ENCODE peak calls at places on chromosomes 2 and 18, in four cellular contexts. One of them, this sample, is unnamed.

GRCh38 chr2:75403991-75404428 is 156.7 kb downstream of the EVA1A start:
- DNase-seq in stimulated activated CD4-positive, alpha-beta T cell treated with anti-CD3 and anti-CD28 coated beads, Interleukin-2, amount 100 ng/mL, for 48 hours: no peak
- DNase-seq in activated naive CD4-positive, alpha-beta T cell treated with Interleukin-2 at 50 U/mL for 16 hours: no peak
- DNase-seq in sciatic nerve: no peak
- DNase-seq in this sample: no peak

GRCh38 chr2:20224716-20225293 is at the start of gene SDC1:
- DNase-seq in stimulated activated CD4-positive, alpha-beta T cell treated with anti-CD3 and anti-CD28 coated beads, Interleukin-2, amount 100 ng/mL, for 48 hours: no peak
- DNase-seq in activated naive CD4-positive, alpha-beta T cell treated with Interleukin-2 at 50 U/mL for 16 hours: no peak
- DNase-seq in sciatic nerve: peak
- DNase-seq in this sample: no peak

GRCh38 chr2:86484385-86484784 is 43.2 kb downstream of the KDM3A start:
- DNase-seq in stimulated activated CD4-positive, alpha-beta T cell treated with anti-CD3 and anti-CD28 coated beads, Interleukin-2, amount 100 ng/mL, for 48 hours: no peak
- DNase-seq in activated naive CD4-positive, alpha-beta T cell treated with Interleukin-2 at 50 U/mL for 16 hours: no peak
- DNase-seq in sciatic nerve: no peak
- DNase-seq in this sample: no peak

GRCh38 chr2:176931588-176932563 is 280.7 kb upstream of the HNRNPA3 start:
- DNase-seq in stimulated activated CD4-positive, alpha-beta T cell treated with anti-CD3 and anti-CD28 coated beads, Interleukin-2, amount 100 ng/mL, for 48 hours: no peak
- DNase-seq in activated naive CD4-positive, alpha-beta T cell treated with Interleukin-2 at 50 U/mL for 16 hours: no peak
- DNase-seq in sciatic nerve: no peak
- DNase-seq in this sample: no peak

GRCh38 chr18:57447154-57447621 is 12.0 kb downstream of the ONECUT2 start:
- DNase-seq in stimulated activated CD4-positive, alpha-beta T cell treated with anti-CD3 and anti-CD28 coated beads, Interleukin-2, amount 100 ng/mL, for 48 hours: no peak
- DNase-seq in activated naive CD4-positive, alpha-beta T cell treated with Interleukin-2 at 50 U/mL for 16 hours: no peak
- DNase-seq in sciatic nerve: no peak
- DNase-seq in this sample: no peak

GRCh38 chr2:131535526-131535925 is 7.8 kb downstream of the CCDC74A start:
- DNase-seq in stimulated activated CD4-positive, alpha-beta T cell treated with anti-CD3 and anti-CD28 coated beads, Interleukin-2, amount 100 ng/mL, for 48 hours: no peak
- DNase-seq in activated naive CD4-positive, alpha-beta T cell treated with Interleukin-2 at 50 U/mL for 16 hours: no peak
- DNase-seq in sciatic nerve: no peak
- DNase-seq in this sample: no peak

GRCh38 chr2:237437566-237437965 is 23.6 kb upstream of the COL6A3 start:
- DNase-seq in stimulated activated CD4-positive, alpha-beta T cell treated with anti-CD3 and anti-CD28 coated beads, Interleukin-2, amount 100 ng/mL, for 48 hours: no peak
- DNase-seq in activated naive CD4-positive, alpha-beta T cell treated with Interleukin-2 at 50 U/mL for 16 hours: no peak
- DNase-seq in sciatic nerve: no peak
- DNase-seq in this sample: no peak

GRCh38 chr2:60899892-60900249 is 18.5 kb downstream of the REL start:
- DNase-seq in stimulated activated CD4-positive, alpha-beta T cell treated with anti-CD3 and anti-CD28 coated beads, Interleukin-2, amount 100 ng/mL, for 48 hours: no peak
- DNase-seq in activated naive CD4-positive, alpha-beta T cell treated with Interleukin-2 at 50 U/mL for 16 hours: no peak
- DNase-seq in sciatic nerve: no peak
- DNase-seq in this sample: no peak

GRCh38 chr2:27716301-27717069 is 52.8 kb downstream of the SLC4A1AP start:
- DNase-seq in stimulated activated CD4-positive, alpha-beta T cell treated with anti-CD3 and anti-CD28 coated beads, Interleukin-2, amount 100 ng/mL, for 48 hours: no peak
- DNase-seq in activated naive CD4-positive, alpha-beta T cell treated with Interleukin-2 at 50 U/mL for 16 hours: no peak
- DNase-seq in sciatic nerve: no peak
- DNase-seq in this sample: peak

GRCh38 chr18:55858661-55859111 is 270.7 kb upstream of the TCF4 start:
- DNase-seq in stimulated activated CD4-positive, alpha-beta T cell treated with anti-CD3 and anti-CD28 coated beads, Interleukin-2, amount 100 ng/mL, for 48 hours: no peak
- DNase-seq in activated naive CD4-positive, alpha-beta T cell treated with Interleukin-2 at 50 U/mL for 16 hours: no peak
- DNase-seq in sciatic nerve: no peak
- DNase-seq in this sample: no peak

This sample was measured in mesenteric fat pad.